ENCODE peak calls at places on chromosomes 5 and 9, in four cellular contexts. One of them, this sample, is unnamed.

GRCh38 chr9:105064248-105065118 is 136.5 kb upstream of the ABCA1 start:
- DNase-seq in foreskin fibroblast: peak; percentile 99
- DNase-seq in hepatocyte: peak; percentile 95
- DNase-seq in left lung: peak; percentile 93
- DNase-seq in this sample: peak; percentile 68

GRCh38 chr5:160369990-160370712 is at the start of gene C1QTNF2:
- DNase-seq in foreskin fibroblast: peak; percentile 88
- DNase-seq in hepatocyte: peak; percentile 75
- DNase-seq in left lung: peak; percentile 87
- DNase-seq in this sample: peak; percentile 9

GRCh38 chr5:40796487-40796889 is 1.7 kb downstream of the PRKAA1 start:
- DNase-seq in foreskin fibroblast: peak; percentile 48
- DNase-seq in hepatocyte: no peak
- DNase-seq in left lung: no peak
- DNase-seq in this sample: peak; percentile 32

GRCh38 chr5:24783596-24783995 is 138.8 kb upstream of the CDH10 start:
- DNase-seq in foreskin fibroblast: no peak
- DNase-seq in hepatocyte: no peak
- DNase-seq in left lung: no peak
- DNase-seq in this sample: no peak

GRCh38 chr9:109497193-109498165 is 628 bp downstream of the PTPN3 start:
- DNase-seq in foreskin fibroblast: peak; percentile 42
- DNase-seq in hepatocyte: peak; percentile 66
- DNase-seq in left lung: no peak
- DNase-seq in this sample: no peak

GRCh38 chr5:167657016-167657415 is 634.4 kb upstream of the WWC1 start:
- DNase-seq in foreskin fibroblast: no peak
- DNase-seq in hepatocyte: no peak
- DNase-seq in left lung: no peak
- DNase-seq in this sample: no peak

GRCh38 chr5:73998496-73998895 is 372.5 kb downstream of the ARHGEF28 start:
- DNase-seq in foreskin fibroblast: no peak
- DNase-seq in hepatocyte: no peak
- DNase-seq in left lung: no peak
- DNase-seq in this sample: no peak

GRCh38 chr5:149588947-149589346 is 7.6 kb downstream of the ARHGEF37 start:
- DNase-seq in foreskin fibroblast: no peak
- DNase-seq in hepatocyte: no peak
- DNase-seq in left lung: no peak
- DNase-seq in this sample: peak; percentile 23

GRCh38 chr9:71897573-71897972 is 13.4 kb downstream of the ABHD17B start:
- DNase-seq in foreskin fibroblast: peak; percentile 36
- DNase-seq in hepatocyte: no peak
- DNase-seq in left lung: no peak
- DNase-seq in this sample: peak; percentile 90

GRCh38 chr9:118882674-118883073 is 486.6 kb downstream of the BRINP1 start:
- DNase-seq in foreskin fibroblast: no peak
- DNase-seq in hepatocyte: no peak
- DNase-seq in left lung: no peak
- DNase-seq in this sample: no peak

GRCh38 chr5:64331597-64332277 is 166.1 kb downstream of the RNF180 start:
- DNase-seq in foreskin fibroblast: no peak
- DNase-seq in hepatocyte: no peak
- DNase-seq in left lung: peak; percentile 49
- DNase-seq in this sample: no peak

GRCh38 chr9:84151236-84151635 is 170.6 kb downstream of the RMI1 start:
- DNase-seq in foreskin fibroblast: no peak
- DNase-seq in hepatocyte: no peak
- DNase-seq in left lung: no peak
- DNase-seq in this sample: no peak

GRCh38 chr9:4663956-4664355 is 1.9 kb downstream of the PLPP6 start:
- DNase-seq in foreskin fibroblast: no peak
- DNase-seq in hepatocyte: no peak
- DNase-seq in left lung: no peak
- DNase-seq in this sample: no peak

GRCh38 chr9:6134661-6135177 is 80.9 kb upstream of the IL33 start:
- DNase-seq in foreskin fibroblast: peak; percentile 4
- DNase-seq in hepatocyte: no peak
- DNase-seq in left lung: no peak
- DNase-seq in this sample: no peak

GRCh38 chr9:22413884-22414283 is 32.7 kb upstream of the DMRTA1 start:
- DNase-seq in foreskin fibroblast: no peak
- DNase-seq in hepatocyte: no peak
- DNase-seq in left lung: no peak
- DNase-seq in this sample: no peak

GRCh38 chr5:6712136-6712581 is 1.1 kb upstream of the TENT4A start:
- DNase-seq in foreskin fibroblast: peak; percentile 80
- DNase-seq in hepatocyte: peak; percentile 75
- DNase-seq in left lung: peak; percentile 88
- DNase-seq in this sample: peak; percentile 42

GRCh38 chr9:87551692-87552303 is 54.1 kb downstream of the DAPK1 start:
- DNase-seq in foreskin fibroblast: no peak
- DNase-seq in hepatocyte: no peak
- DNase-seq in left lung: no peak
- DNase-seq in this sample: no peak

GRCh38 chr9:100455470-100455869 is 17.5 kb upstream of the TMEFF1 start:
- DNase-seq in foreskin fibroblast: peak; percentile 55
- DNase-seq in hepatocyte: no peak
- DNase-seq in left lung: no peak
- DNase-seq in this sample: no peak

GRCh38 chr9:113307401-113307975 is 4.3 kb upstream of the RNF183 start:
- DNase-seq in foreskin fibroblast: no peak
- DNase-seq in hepatocyte: no peak
- DNase-seq in left lung: no peak
- DNase-seq in this sample: no peak

GRCh38 chr9:121887553-121888437 is 205.3 kb downstream of the TTLL11 start:
- DNase-seq in foreskin fibroblast: peak; percentile 53
- DNase-seq in hepatocyte: no peak
- DNase-seq in left lung: no peak
- DNase-seq in this sample: no peak

GRCh38 chr5:83294246-83294645 is 177.3 kb upstream of the VCAN start:
- DNase-seq in foreskin fibroblast: no peak
- DNase-seq in hepatocyte: no peak
- DNase-seq in left lung: no peak
- DNase-seq in this sample: no peak

GRCh38 chr9:70156729-70157128 is 102.0 kb upstream of the SMC5 start:
- DNase-seq in foreskin fibroblast: peak; percentile 49
- DNase-seq in hepatocyte: no peak
- DNase-seq in left lung: no peak
- DNase-seq in this sample: no peak

GRCh38 chr9:133619791-133620190 is 10.6 kb upstream of the FAM163B start:
- DNase-seq in foreskin fibroblast: no peak
- DNase-seq in hepatocyte: no peak
- DNase-seq in left lung: peak; percentile 31
- DNase-seq in this sample: peak; percentile 17

GRCh38 chr9:93951655-93952118 is 3.5 kb downstream of the BARX1 start:
- DNase-seq in foreskin fibroblast: no peak
- DNase-seq in hepatocyte: no peak
- DNase-seq in left lung: no peak
- DNase-seq in this sample: no peak

GRCh38 chr5:151202381-151203139 is 21.3 kb downstream of the CCDC69 start:
- DNase-seq in foreskin fibroblast: peak; percentile 86
- DNase-seq in hepatocyte: no peak
- DNase-seq in left lung: no peak
- DNase-seq in this sample: no peak
- H3K4me3 ChIP-seq in foreskin fibroblast: no peak overlapping the region
- H3K4me3 ChIP-seq in hepatocyte: no peak overlapping the region
- H3K4me3 ChIP-seq in left lung: no peak overlapping the region
- H3K4me3 ChIP-seq in this sample: no peak overlapping the region

GRCh38 chr9:136848393-136849037 is 694 bp upstream of the PHPT1 start:
- DNase-seq in foreskin fibroblast: peak; percentile 77
- DNase-seq in hepatocyte: peak; percentile 76
- DNase-seq in left lung: no peak
- DNase-seq in this sample: peak; percentile 34

GRCh38 chr9:136851941-136852663 is at the start of gene MAMDC4:
- DNase-seq in foreskin fibroblast: no peak
- DNase-seq in hepatocyte: no peak
- DNase-seq in left lung: peak; percentile 76
- DNase-seq in this sample: no peak

GRCh38 chr9:136850866-136851775 is 1.0 kb upstream of the MAMDC4 start:
- DNase-seq in foreskin fibroblast: no peak
- DNase-seq in hepatocyte: no peak
- DNase-seq in left lung: peak; percentile 73
- DNase-seq in this sample: no peak

GRCh38 chr9:136849038-136849959 is at the start of gene PHPT1:
- DNase-seq in foreskin fibroblast: peak; percentile 100
- DNase-seq in hepatocyte: peak; percentile 100
- DNase-seq in left lung: peak; percentile 97
- DNase-seq in this sample: peak; percentile 99

DNA sequence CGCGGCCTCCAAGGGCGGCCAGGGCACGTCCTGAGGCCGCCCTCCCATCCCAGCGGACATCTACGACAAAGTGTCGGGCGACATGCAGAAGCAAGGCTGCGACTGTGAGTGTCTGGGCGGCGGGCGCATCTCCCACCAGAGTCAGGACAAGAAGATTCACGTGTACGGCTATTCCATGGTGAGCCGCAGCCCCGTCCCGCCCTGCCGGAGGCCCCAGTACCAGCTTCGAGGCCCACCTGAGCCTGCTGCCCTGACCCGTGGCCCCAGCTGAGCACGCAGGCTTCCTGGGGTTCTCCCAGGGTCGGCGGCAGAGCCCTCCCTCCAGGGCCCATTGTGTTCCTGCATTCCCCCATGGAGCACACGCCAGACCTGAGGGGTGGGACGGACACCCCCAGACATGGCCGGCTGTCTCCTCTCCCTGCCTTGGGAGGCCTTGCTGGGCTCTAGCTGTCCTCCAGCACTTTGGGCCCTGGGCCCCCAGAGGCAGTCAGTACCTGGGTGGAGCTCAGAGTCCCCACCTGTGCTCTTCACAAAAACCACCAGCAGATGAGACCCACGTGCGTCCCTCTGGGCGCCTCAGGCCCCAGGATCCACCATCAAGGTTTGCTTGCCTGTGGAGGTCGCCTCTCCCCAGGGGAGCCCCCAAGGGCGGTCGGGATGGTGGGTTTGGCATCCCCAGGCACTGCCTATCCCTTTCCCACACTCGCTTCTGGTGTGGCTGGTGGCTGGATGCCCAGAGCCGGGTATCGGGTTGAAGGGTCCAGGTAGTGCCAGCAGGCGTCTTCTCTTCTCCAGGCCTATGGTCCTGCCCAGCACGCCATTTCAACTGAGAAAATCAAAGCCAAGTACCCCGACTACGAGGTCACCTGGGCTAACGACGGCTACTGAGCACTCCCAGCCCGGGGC is 1.0 kb downstream of the PHPT1 start:
- DNase-seq in foreskin fibroblast: no peak
- DNase-seq in hepatocyte: no peak
- DNase-seq in left lung: peak; percentile 74
- DNase-seq in this sample: no peak
- H3K4me3 ChIP-seq in foreskin fibroblast: peak overlapping the region; percentile 65
- H3K4me3 ChIP-seq in hepatocyte: peak overlapping the region; percentile 60
- H3K4me3 ChIP-seq in left lung: peak overlapping the region; percentile 77
- H3K4me3 ChIP-seq in this sample: peak overlapping the region; percentile 93

GRCh38 chr9:14433841-14434511 is 120.0 kb upstream of the NFIB start:
- DNase-seq in foreskin fibroblast: peak; percentile 79
- DNase-seq in hepatocyte: peak; percentile 58
- DNase-seq in left lung: no peak
- DNase-seq in this sample: no peak
- H3K4me3 ChIP-seq in foreskin fibroblast: no peak overlapping the region
- H3K4me3 ChIP-seq in hepatocyte: no peak overlapping the region
- H3K4me3 ChIP-seq in left lung: no peak overlapping the region
- H3K4me3 ChIP-seq in this sample: no peak overlapping the region

DNA sequence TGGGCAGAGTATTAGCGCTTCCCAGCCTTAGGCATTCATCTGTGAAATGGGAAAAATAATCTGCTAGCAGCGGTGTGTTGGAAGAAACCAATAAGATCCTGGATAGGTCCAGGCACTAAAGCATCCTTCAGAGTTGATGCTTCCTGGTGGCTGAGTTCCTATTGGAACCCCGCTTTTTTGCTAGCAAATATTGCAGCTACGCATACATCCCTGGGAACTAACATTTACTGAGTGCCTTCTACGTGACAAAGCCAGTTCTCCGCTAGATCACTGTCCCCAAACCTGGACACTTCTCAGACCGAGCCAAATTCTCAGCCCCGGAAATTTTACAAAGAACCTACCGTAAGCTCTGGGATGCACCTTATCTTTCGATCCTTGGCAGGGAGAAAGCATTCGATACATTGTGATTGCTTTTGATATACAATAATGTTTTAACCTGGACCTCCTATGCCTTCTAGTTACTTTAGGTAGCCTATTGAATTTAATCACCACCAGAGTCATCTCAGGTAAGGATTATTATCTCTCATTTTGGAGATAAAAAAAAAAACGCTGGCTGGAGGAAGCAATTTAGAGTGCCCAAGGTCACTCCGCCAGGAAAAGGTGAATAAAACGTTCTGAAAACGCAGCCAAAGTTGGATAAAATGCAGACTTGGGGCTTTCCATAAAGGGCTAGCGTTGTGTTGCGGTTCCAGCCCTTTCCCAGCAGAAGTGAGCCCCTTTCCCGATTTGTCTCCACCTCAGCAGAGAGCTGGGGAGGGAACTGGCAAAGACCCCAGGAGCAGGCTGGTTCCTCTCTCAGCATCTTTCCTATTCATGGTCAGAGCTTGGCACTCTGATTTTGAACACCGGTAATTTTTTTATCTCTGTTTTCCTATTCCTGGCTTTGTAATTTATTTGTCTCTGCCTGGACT is 2.6 kb upstream of the MSX2 start:
- DNase-seq in foreskin fibroblast: no peak
- DNase-seq in hepatocyte: no peak
- DNase-seq in left lung: no peak
- DNase-seq in this sample: no peak
- H3K4me3 ChIP-seq in foreskin fibroblast: no peak overlapping the region
- H3K4me3 ChIP-seq in hepatocyte: peak overlapping the region; percentile 31
- H3K4me3 ChIP-seq in left lung: no peak overlapping the region
- H3K4me3 ChIP-seq in this sample: no peak overlapping the region

GRCh38 chr9:95128177-95128524 is 189.4 kb downstream of the FANCC start:
- DNase-seq in foreskin fibroblast: no peak
- DNase-seq in hepatocyte: no peak
- DNase-seq in left lung: no peak
- DNase-seq in this sample: no peak

GRCh38 chr9:95129651-95130291 is 187.7 kb downstream of the FANCC start:
- DNase-seq in foreskin fibroblast: no peak
- DNase-seq in hepatocyte: no peak
- DNase-seq in left lung: no peak
- DNase-seq in this sample: no peak

GRCh38 chr9:95126739-95127138 is 190.8 kb downstream of the FANCC start:
- DNase-seq in foreskin fibroblast: no peak
- DNase-seq in hepatocyte: no peak
- DNase-seq in left lung: no peak
- DNase-seq in this sample: no peak

GRCh38 chr9:95125652-95126051 is 191.9 kb downstream of the FANCC start:
- DNase-seq in foreskin fibroblast: no peak
- DNase-seq in hepatocyte: no peak
- DNase-seq in left lung: no peak
- DNase-seq in this sample: no peak

GRCh38 chr9:95127249-95128176 is 190.0 kb downstream of the FANCC start:
- DNase-seq in foreskin fibroblast: peak; percentile 94
- DNase-seq in hepatocyte: peak; percentile 92
- DNase-seq in left lung: peak; percentile 94
- DNase-seq in this sample: peak; percentile 26
- H3K4me3 ChIP-seq in foreskin fibroblast: peak overlapping the region; percentile 40
- H3K4me3 ChIP-seq in hepatocyte: no peak overlapping the region
- H3K4me3 ChIP-seq in left lung: peak overlapping the region; percentile 7
- H3K4me3 ChIP-seq in this sample: no peak overlapping the region

GRCh38 chr5:131965826-131966415 is 20.5 kb upstream of the MEIKIN start:
- DNase-seq in foreskin fibroblast: no peak
- DNase-seq in hepatocyte: no peak
- DNase-seq in left lung: no peak
- DNase-seq in this sample: no peak
- H3K4me3 ChIP-seq in foreskin fibroblast: no peak overlapping the region
- H3K4me3 ChIP-seq in hepatocyte: no peak overlapping the region
- H3K4me3 ChIP-seq in left lung: no peak overlapping the region
- H3K4me3 ChIP-seq in this sample: no peak overlapping the region

This sample was measured in HL-60.